ENCODE peak calls at places on chromosome 5, in five cellular contexts. W, O, K, S and Z are unnamed samples.

GRCh38 chr5:107359033-107359915 is 311.5 kb downstream of the EFNA5 start:
- DNase-seq in W (no peak), O (no peak), K (no peak), S (no peak), Z (peak; percentile 72)

GRCh38 chr5:150630459-150631325 is 9.8 kb upstream of the SYNPO start:
- DNase-seq in W (no peak), O (no peak), K (no peak), S (peak; percentile 85), Z (no peak)

GRCh38 chr5:14429102-14429501 is 152.5 kb upstream of the OTULINL start:
- DNase-seq in W (no peak), O (no peak), K (peak; percentile 14), S (no peak), Z (no peak)

GRCh38 chr5:2817031-2817603 is 65.6 kb upstream of the IRX2 start:
- DNase-seq in W (no peak), O (no peak), K (no peak), S (no peak), Z (no peak)

GRCh38 chr5:66224273-66224672 is 80.2 kb downstream of the SREK1 start:
- DNase-seq in W (no peak), O (no peak), K (no peak), S (no peak), Z (no peak)

GRCh38 chr5:33964132-33964531 is 20.4 kb downstream of the SLC45A2 start:
- DNase-seq in W (no peak), O (no peak), K (no peak), S (no peak), Z (no peak)

GRCh38 chr5:98042521-98042920 is 730.9 kb upstream of the RGMB start:
- DNase-seq in W (no peak), O (no peak), K (no peak), S (no peak), Z (no peak)

GRCh38 chr5:151627650-151628049 is 36.5 kb upstream of the FAT2 start:
- DNase-seq in W (no peak), O (no peak), K (no peak), S (no peak), Z (no peak)

GRCh38 chr5:74877624-74878304 is 11.6 kb upstream of the FAM169A start:
- DNase-seq in W (no peak), O (no peak), K (no peak), S (no peak), Z (no peak)

GRCh38 chr5:86675311-86675710 is 57.6 kb downstream of the COX7C start:
- DNase-seq in W (no peak), O (no peak), K (no peak), S (no peak), Z (no peak)

GRCh38 chr5:58887311-58887710 is 304.4 kb downstream of the RAB3C start:
- DNase-seq in W (no peak), O (no peak), K (no peak), S (no peak), Z (no peak)

GRCh38 chr5:79774171-79774854 is 84.7 kb downstream of the CMYA5 start:
- DNase-seq in W (no peak), O (no peak), K (peak; percentile 95), S (peak; percentile 30), Z (peak; percentile 23)

GRCh38 chr5:83179966-83180365 is 102.6 kb downstream of the XRCC4 start:
- DNase-seq in W (no peak), O (no peak), K (no peak), S (no peak), Z (peak; percentile 20)

GRCh38 chr5:80408475-80408875 is 611 bp downstream of the ZFYVE16 start:
- DNase-seq in W (peak; percentile 78), O (peak; percentile 32), K (peak; percentile 89), S (peak; percentile 70), Z (peak; percentile 45)

GRCh38 chr5:1538276-1538675 is 14.5 kb upstream of the LPCAT1 start:
- DNase-seq in W (peak; percentile 39), O (peak; percentile 3), K (peak; percentile 16), S (no peak), Z (no peak)

DNA sequence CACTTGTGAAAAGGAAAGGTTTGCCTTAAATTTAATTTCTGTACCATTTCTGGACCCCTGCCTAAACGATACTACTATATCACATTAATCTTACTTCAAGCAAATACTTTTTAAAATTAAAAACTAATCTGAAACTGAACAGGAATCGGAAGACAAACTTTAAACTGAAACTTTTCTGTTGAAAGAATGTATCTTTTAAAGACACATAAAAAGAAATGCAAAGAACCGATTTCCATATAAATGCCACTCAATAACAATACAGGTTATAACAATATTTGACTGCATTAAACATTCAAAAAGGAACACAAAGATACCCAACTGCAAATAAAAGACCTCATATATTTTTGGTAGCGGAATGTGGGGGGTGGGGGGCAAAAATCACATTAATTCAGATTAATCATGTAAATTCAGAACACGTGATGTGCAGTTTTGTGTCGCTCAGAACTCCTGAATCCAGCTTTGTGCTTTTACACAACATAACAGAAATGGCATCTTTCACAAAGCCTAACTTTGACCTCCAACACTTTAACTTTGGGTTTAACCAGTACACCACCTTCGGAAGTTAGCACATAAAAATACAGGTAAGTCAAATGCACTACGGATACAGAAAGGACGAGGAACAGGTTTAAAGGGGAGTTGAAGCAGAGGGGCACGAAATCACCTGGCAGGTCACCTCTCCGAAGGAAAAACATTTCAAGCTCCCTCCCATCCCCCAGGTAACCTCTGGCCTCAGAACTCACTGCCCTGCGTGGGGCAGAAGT is 912 bp downstream of the LIFR start:
- DNase-seq in W (no peak), O (no peak), K (no peak), S (no peak), Z (no peak)
- H3K4me3 ChIP-seq in W (no peak overlapping the region), O (peak overlapping the region; percentile 91), K (peak overlapping the region; percentile 99), S (peak overlapping the region; percentile 88), Z (peak overlapping the region; percentile 80)

DNA sequence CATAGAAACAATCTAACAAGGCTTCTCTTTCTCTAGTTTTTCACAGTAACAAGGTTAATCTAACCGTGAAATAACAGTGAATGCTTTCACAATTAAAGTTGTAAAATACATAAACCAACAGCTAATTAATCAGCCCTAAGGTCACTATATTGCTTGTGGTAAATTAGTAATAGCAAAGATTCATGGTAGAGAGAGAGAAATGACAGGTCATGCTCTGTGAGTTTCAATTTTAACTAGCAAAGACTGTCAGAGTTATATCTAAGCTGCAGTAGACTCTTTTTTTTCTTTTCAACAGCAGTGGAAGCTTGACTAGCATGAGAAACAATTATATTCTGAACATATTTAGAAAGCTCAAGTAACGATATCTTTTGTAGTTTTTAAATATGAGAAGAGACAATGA is 1068.0 kb downstream of the MAT2B start:
- DNase-seq in W (no peak), O (no peak), K (no peak), S (no peak), Z (no peak)
- TF ChIP-seq CTCF in W (no peak), O (no peak), K (no peak), S (no peak), Z (no peak)

GRCh38 chr5:172699999-172700685 is 59.1 kb downstream of the NEURL1B start:
- DNase-seq in W (no peak), O (no peak), K (peak; percentile 85), S (no peak), Z (no peak)
- H3K4me3 ChIP-seq in W (no peak overlapping the region), O (peak overlapping the region; percentile 20), K (no peak overlapping the region), S (no peak overlapping the region), Z (no peak overlapping the region)

GRCh38 chr5:77944757-77945340 is 168.7 kb upstream of the TBCA start:
- DNase-seq in W (no peak), O (no peak), K (no peak), S (no peak), Z (no peak)
- TF ChIP-seq CTCF in W (no peak), O (no peak), K (no peak), S (no peak), Z (no peak)

DNA sequence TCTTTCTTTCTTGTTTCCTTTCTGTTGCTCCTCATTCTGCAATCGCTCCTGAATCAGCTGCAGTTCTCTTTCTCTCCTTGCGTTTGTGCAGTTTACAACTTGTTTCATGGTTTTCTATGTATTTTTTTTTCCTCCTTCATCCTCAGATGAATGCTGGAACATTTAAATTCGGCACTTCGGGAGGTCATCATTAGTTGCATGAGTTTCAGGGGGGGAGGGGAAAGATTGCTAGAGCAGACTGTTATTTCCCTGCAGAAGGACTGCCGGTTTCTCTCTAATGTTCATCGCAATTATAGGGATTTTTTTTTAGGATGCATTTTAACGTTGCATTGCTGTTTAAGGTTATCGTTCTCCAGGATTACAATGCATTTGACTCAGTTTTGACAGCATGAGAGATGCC is 1311.9 kb upstream of the WWC1 start:
- DNase-seq in W (no peak), O (no peak), K (no peak), S (no peak), Z (no peak)
- H3K4me3 ChIP-seq in W (no peak overlapping the region), O (peak overlapping the region; percentile 48), K (peak overlapping the region; percentile 88), S (peak overlapping the region; percentile 29), Z (peak overlapping the region; percentile 51)

DNA sequence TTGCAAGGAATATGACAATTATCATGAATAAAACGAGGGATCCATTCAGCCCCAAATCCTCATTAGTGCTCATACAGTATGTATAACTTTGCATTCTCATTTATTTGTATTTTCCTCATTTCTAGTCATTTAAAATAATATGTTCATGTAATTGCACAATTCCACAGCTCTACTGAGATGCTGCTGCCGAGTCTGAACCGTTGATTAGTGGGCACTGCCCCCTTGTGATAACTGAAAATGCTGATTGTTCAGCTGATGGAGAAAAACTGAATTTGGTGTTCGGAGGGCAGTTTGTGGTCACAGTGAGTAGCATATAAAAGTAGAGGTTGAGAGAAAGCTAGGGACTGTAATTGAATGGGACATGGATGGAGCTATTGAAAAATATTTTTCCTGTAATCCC is 12.2 kb upstream of the GPR151 start:
- DNase-seq in W (no peak), O (no peak), K (no peak), S (no peak), Z (peak; percentile 48)
- TF ChIP-seq CTCF in W (no peak), O (no peak), K (peak; percentile 46), S (no peak), Z (peak; percentile 54)